ENCODE peak calls at places on chromosomes 7 and 10, in seven cellular contexts. One of them, this sample, is unnamed.

GRCh38 chr7:115145512-115145911 is 223.6 kb downstream of the MDFIC start:
- DNase-seq in K562: no peak
- DNase-seq in stomach: no peak
- DNase-seq in suprapubic skin: no peak
- DNase-seq in GM12878: peak; percentile 15
- DNase-seq in A549: no peak
- DNase-seq in sigmoid colon: no peak
- DNase-seq in this sample: no peak

GRCh38 chr10:12501851-12502525 is 152.6 kb downstream of the CAMK1D start:
- DNase-seq in K562: no peak
- DNase-seq in stomach: peak; percentile 17
- DNase-seq in suprapubic skin: peak; percentile 46
- DNase-seq in GM12878: no peak
- DNase-seq in A549: no peak
- DNase-seq in sigmoid colon: peak; percentile 37
- DNase-seq in this sample: no peak

GRCh38 chr7:41792099-41792498 is 89.2 kb upstream of the INHBA start:
- DNase-seq in K562: no peak
- DNase-seq in stomach: no peak
- DNase-seq in suprapubic skin: no peak
- DNase-seq in GM12878: no peak
- DNase-seq in A549: no peak
- DNase-seq in sigmoid colon: no peak
- DNase-seq in this sample: no peak

GRCh38 chr7:75957021-75957736 is 37.2 kb downstream of the TMEM120A start:
- DNase-seq in K562: no peak
- DNase-seq in stomach: peak; percentile 57
- DNase-seq in suprapubic skin: no peak
- DNase-seq in GM12878: no peak
- DNase-seq in A549: no peak
- DNase-seq in sigmoid colon: no peak
- DNase-seq in this sample: no peak

GRCh38 chr7:108351715-108352114 is 104.5 kb downstream of the NRCAM start:
- DNase-seq in K562: no peak
- DNase-seq in stomach: no peak
- DNase-seq in suprapubic skin: no peak
- DNase-seq in GM12878: no peak
- DNase-seq in A549: peak; percentile 55
- DNase-seq in sigmoid colon: no peak
- DNase-seq in this sample: no peak

GRCh38 chr10:52639652-52640051 is 132.9 kb downstream of the MBL2 start:
- DNase-seq in K562: no peak
- DNase-seq in stomach: no peak
- DNase-seq in suprapubic skin: no peak
- DNase-seq in GM12878: no peak
- DNase-seq in A549: no peak
- DNase-seq in sigmoid colon: no peak
- DNase-seq in this sample: no peak

GRCh38 chr10:72274213-72274729 is 547 bp downstream of the DDIT4 start:
- DNase-seq in K562: peak; percentile 71
- DNase-seq in stomach: no peak
- DNase-seq in suprapubic skin: no peak
- DNase-seq in GM12878: no peak
- DNase-seq in A549: no peak
- DNase-seq in sigmoid colon: no peak
- DNase-seq in this sample: peak; percentile 34

GRCh38 chr7:152872061-152872744 is 112.7 kb downstream of the ACTR3B start:
- DNase-seq in K562: no peak
- DNase-seq in stomach: no peak
- DNase-seq in suprapubic skin: no peak
- DNase-seq in GM12878: no peak
- DNase-seq in A549: no peak
- DNase-seq in sigmoid colon: no peak
- DNase-seq in this sample: no peak

GRCh38 chr10:95242581-95243317 is 48.1 kb downstream of the PDLIM1 start:
- DNase-seq in K562: no peak
- DNase-seq in stomach: peak; percentile 61
- DNase-seq in suprapubic skin: no peak
- DNase-seq in GM12878: no peak
- DNase-seq in A549: peak; percentile 72
- DNase-seq in sigmoid colon: no peak
- DNase-seq in this sample: no peak

GRCh38 chr10:67803588-67804394 is 34.2 kb downstream of the DNAJC12 start:
- DNase-seq in K562: no peak
- DNase-seq in stomach: no peak
- DNase-seq in suprapubic skin: no peak
- DNase-seq in GM12878: no peak
- DNase-seq in A549: peak; percentile 25
- DNase-seq in sigmoid colon: no peak
- DNase-seq in this sample: no peak
- TF ChIP-seq EP300 in K562: no peak
- TF ChIP-seq EP300 in stomach: no peak
- TF ChIP-seq EP300 in suprapubic skin: no peak
- TF ChIP-seq EP300 in GM12878: no peak
- TF ChIP-seq EP300 in A549: peak; percentile 84
- TF ChIP-seq EP300 in sigmoid colon: no peak
- TF ChIP-seq EP300 in this sample: no peak

GRCh38 chr7:148838905-148839304 is 45.2 kb downstream of the EZH2 start:
- DNase-seq in K562: no peak
- DNase-seq in stomach: no peak
- DNase-seq in suprapubic skin: no peak
- DNase-seq in GM12878: no peak
- DNase-seq in A549: no peak
- DNase-seq in sigmoid colon: no peak
- DNase-seq in this sample: no peak
- H3K4me1 ChIP-seq in K562: no peaks in the 10 kb centered on the region
- H3K4me1 ChIP-seq in stomach: no peaks in the 10 kb centered on the region
- H3K4me1 ChIP-seq in suprapubic skin: no peaks in the 10 kb centered on the region
- H3K4me1 ChIP-seq in GM12878: peaks cover 11% of the 10 kb centered on the region
- H3K4me1 ChIP-seq in A549: peaks cover 10% of the 10 kb centered on the region
- H3K4me1 ChIP-seq in sigmoid colon: no peaks in the 10 kb centered on the region
- H3K4me1 ChIP-seq in this sample: no peaks in the 10 kb centered on the region

GRCh38 chr10:14904316-14904732 is 25.7 kb downstream of the SUV39H2 start:
- DNase-seq in K562: peak; percentile 42
- DNase-seq in stomach: no peak
- DNase-seq in suprapubic skin: no peak
- DNase-seq in GM12878: no peak
- DNase-seq in A549: peak; percentile 29
- DNase-seq in sigmoid colon: no peak
- DNase-seq in this sample: no peak
- H3K4me3 ChIP-seq in K562: no peak overlapping the region
- H3K4me3 ChIP-seq in stomach: no peak overlapping the region
- H3K4me3 ChIP-seq in suprapubic skin: no peak overlapping the region
- H3K4me3 ChIP-seq in GM12878: no peak overlapping the region
- H3K4me3 ChIP-seq in A549: no peak overlapping the region
- H3K4me3 ChIP-seq in sigmoid colon: no peak overlapping the region
- H3K4me3 ChIP-seq in this sample: no peak overlapping the region

GRCh38 chr10:70433581-70434280 is 7.8 kb downstream of the NODAL start:
- DNase-seq in K562: no peak
- DNase-seq in stomach: no peak
- DNase-seq in suprapubic skin: no peak
- DNase-seq in GM12878: no peak
- DNase-seq in A549: no peak
- DNase-seq in sigmoid colon: peak; percentile 53
- DNase-seq in this sample: no peak

GRCh38 chr10:70432561-70433263 is 8.8 kb downstream of the NODAL start:
- DNase-seq in K562: no peak
- DNase-seq in stomach: no peak
- DNase-seq in suprapubic skin: no peak
- DNase-seq in GM12878: no peak
- DNase-seq in A549: no peak
- DNase-seq in sigmoid colon: peak; percentile 61
- DNase-seq in this sample: no peak

GRCh38 chr10:70432101-70432500 is 9.4 kb downstream of the NODAL start:
- DNase-seq in K562: no peak
- DNase-seq in stomach: no peak
- DNase-seq in suprapubic skin: no peak
- DNase-seq in GM12878: no peak
- DNase-seq in A549: no peak
- DNase-seq in sigmoid colon: peak; percentile 61
- DNase-seq in this sample: no peak

GRCh38 chr10:70426835-70427234 is 14.6 kb downstream of the NODAL start:
- DNase-seq in K562: no peak
- DNase-seq in stomach: no peak
- DNase-seq in suprapubic skin: no peak
- DNase-seq in GM12878: no peak
- DNase-seq in A549: no peak
- DNase-seq in sigmoid colon: no peak
- DNase-seq in this sample: no peak

DNA sequence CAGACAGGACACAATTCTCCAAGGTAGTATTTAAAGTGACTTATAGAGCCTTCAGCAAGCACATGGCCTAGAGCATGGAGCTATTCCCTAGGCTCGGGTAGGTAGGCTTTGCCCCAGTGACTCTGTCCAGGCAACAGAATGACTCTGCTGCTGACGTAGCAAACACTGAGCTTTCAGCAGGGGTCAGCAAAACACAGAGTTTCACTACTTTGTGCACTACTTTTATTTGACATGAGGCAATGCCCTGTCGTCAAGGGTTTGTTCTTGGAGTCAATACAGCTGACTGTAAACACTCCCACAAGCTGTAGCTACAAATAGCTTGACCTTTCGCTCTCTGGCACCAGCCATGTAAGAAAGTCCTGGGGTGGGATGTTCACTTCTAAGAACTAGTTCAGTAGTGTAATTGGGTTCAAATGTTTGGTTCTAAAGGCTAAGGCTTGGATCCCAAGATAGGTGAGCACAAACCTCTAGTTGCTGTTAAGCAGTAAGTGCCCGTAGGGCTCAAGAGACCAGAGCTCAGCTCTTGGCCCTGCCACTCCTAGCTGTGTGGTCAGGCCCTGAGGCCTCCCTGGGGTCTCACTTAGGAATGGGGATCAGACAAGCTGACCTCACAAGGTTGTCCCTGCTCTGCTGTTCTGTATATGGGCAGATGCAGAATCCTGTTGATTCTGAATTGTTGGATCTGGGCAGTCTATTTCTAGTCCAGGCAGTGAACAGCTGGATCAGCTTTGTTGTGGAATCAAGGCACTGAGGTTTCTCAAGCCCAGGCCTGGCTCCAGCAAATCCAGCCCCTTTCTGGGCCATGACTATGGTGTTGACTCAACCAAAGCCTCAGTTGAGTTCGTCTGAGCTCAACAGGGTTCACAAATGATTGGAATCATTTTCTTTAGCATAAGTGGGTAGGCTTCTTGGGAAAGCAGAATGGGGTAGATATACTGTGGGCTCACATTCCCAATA is 10.7 kb downstream of the NODAL start:
- DNase-seq in K562: no peak
- DNase-seq in stomach: peak; percentile 39
- DNase-seq in suprapubic skin: peak; percentile 67
- DNase-seq in GM12878: no peak
- DNase-seq in A549: no peak
- DNase-seq in sigmoid colon: peak; percentile 92
- DNase-seq in this sample: no peak
- TF ChIP-seq EP300 in K562: no peak
- TF ChIP-seq EP300 in stomach: peak; percentile 81
- TF ChIP-seq EP300 in suprapubic skin: no peak
- TF ChIP-seq EP300 in GM12878: no peak
- TF ChIP-seq EP300 in A549: no peak
- TF ChIP-seq EP300 in sigmoid colon: peak; percentile 78
- TF ChIP-seq EP300 in this sample: no peak

GRCh38 chr10:44294726-44295412 is 90.0 kb downstream of the CXCL12 start:
- DNase-seq in K562: no peak
- DNase-seq in stomach: no peak
- DNase-seq in suprapubic skin: no peak
- DNase-seq in GM12878: no peak
- DNase-seq in A549: no peak
- DNase-seq in sigmoid colon: no peak
- DNase-seq in this sample: no peak

GRCh38 chr10:44295619-44296222 is 89.2 kb downstream of the CXCL12 start:
- DNase-seq in K562: no peak
- DNase-seq in stomach: no peak
- DNase-seq in suprapubic skin: no peak
- DNase-seq in GM12878: no peak
- DNase-seq in A549: no peak
- DNase-seq in sigmoid colon: no peak
- DNase-seq in this sample: no peak

GRCh38 chr10:44293842-44294241 is 91.1 kb downstream of the CXCL12 start:
- DNase-seq in K562: no peak
- DNase-seq in stomach: no peak
- DNase-seq in suprapubic skin: no peak
- DNase-seq in GM12878: no peak
- DNase-seq in A549: no peak
- DNase-seq in sigmoid colon: peak; percentile 86
- DNase-seq in this sample: no peak

GRCh38 chr10:44293306-44293778 is 91.6 kb downstream of the CXCL12 start:
- DNase-seq in K562: no peak
- DNase-seq in stomach: no peak
- DNase-seq in suprapubic skin: no peak
- DNase-seq in GM12878: no peak
- DNase-seq in A549: no peak
- DNase-seq in sigmoid colon: no peak
- DNase-seq in this sample: peak; percentile 82

DNA sequence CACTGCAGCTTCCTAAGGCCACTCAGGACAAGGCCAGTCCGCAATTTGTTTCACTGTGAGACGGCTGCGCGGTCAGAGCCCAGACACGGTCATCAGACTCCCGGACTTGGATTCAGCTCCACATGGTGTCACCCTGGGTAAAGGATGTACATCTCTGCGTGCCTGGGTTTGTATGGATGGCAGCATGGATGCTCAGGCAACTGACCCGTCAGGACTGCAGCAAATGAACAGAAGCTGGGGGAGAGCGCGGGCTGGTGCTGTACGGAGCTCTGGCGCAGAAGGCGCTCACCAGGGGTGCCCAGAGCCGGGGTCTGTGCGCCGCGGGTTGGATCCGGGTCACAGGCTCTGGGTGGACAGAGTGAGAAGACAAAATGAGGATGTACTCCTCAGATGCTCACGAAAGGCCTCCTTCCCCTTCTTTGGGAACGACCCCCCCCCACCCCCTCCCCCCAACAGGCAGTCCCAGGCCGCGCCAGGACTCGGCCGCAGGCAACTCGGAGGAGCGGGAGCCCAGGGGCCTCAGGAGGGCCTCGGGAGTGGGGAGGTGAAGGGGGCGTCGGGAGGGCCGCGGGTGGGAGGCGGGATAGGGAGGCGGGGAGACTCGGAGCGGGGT is 92.4 kb downstream of the CXCL12 start:
- DNase-seq in K562: no peak
- DNase-seq in stomach: no peak
- DNase-seq in suprapubic skin: no peak
- DNase-seq in GM12878: no peak
- DNase-seq in A549: no peak
- DNase-seq in sigmoid colon: no peak
- DNase-seq in this sample: peak; percentile 58
- H3K4me1 ChIP-seq in K562: no peaks in the 10 kb centered on the region
- H3K4me1 ChIP-seq in stomach: peaks cover 10% of the 10 kb centered on the region
- H3K4me1 ChIP-seq in suprapubic skin: peaks cover 8% of the 10 kb centered on the region
- H3K4me1 ChIP-seq in GM12878: peaks cover 3% of the 10 kb centered on the region
- H3K4me1 ChIP-seq in A549: no peaks in the 10 kb centered on the region
- H3K4me1 ChIP-seq in sigmoid colon: no peaks in the 10 kb centered on the region
- H3K4me1 ChIP-seq in this sample: peaks cover 14% of the 10 kb centered on the region

This sample was measured in upper lobe of left lung.